ENCODE peak calls at places on chromosomes 7 and 10, in ten cellular contexts. One of them, this sample, is unnamed.

GRCh38 chr7:135901585-135902540 is 75.3 kb downstream of the MTPN start:
- DNase-seq in A549: no peak
- DNase-seq in spleen: no peak
- DNase-seq in IMR-90: no peak
- DNase-seq in HCT116: no peak
- DNase-seq in heart left ventricle: no peak
- DNase-seq in tibial nerve: no peak
- DNase-seq in gastrocnemius medialis: no peak
- DNase-seq in prostate gland: no peak
- DNase-seq in GM12891: no peak
- DNase-seq in this sample: no peak

GRCh38 chr7:47448971-47449370 is 132.9 kb downstream of the TNS3 start:
- DNase-seq in A549: no peak
- DNase-seq in spleen: no peak
- DNase-seq in IMR-90: no peak
- DNase-seq in HCT116: no peak
- DNase-seq in heart left ventricle: no peak
- DNase-seq in tibial nerve: no peak
- DNase-seq in gastrocnemius medialis: no peak
- DNase-seq in prostate gland: no peak
- DNase-seq in GM12891: no peak
- DNase-seq in this sample: no peak

GRCh38 chr7:17266559-17266958 is 31.9 kb upstream of the AHR start:
- DNase-seq in A549: no peak
- DNase-seq in spleen: no peak
- DNase-seq in IMR-90: no peak
- DNase-seq in HCT116: no peak
- DNase-seq in heart left ventricle: no peak
- DNase-seq in tibial nerve: no peak
- DNase-seq in gastrocnemius medialis: no peak
- DNase-seq in prostate gland: no peak
- DNase-seq in GM12891: no peak
- DNase-seq in this sample: no peak

GRCh38 chr10:124156524-124157225 is 63.3 kb upstream of the CHST15 start:
- DNase-seq in A549: no peak
- DNase-seq in spleen: peak; percentile 80
- DNase-seq in IMR-90: no peak
- DNase-seq in HCT116: no peak
- DNase-seq in heart left ventricle: no peak
- DNase-seq in tibial nerve: no peak
- DNase-seq in gastrocnemius medialis: peak; percentile 15
- DNase-seq in prostate gland: no peak
- DNase-seq in GM12891: no peak
- DNase-seq in this sample: no peak

GRCh38 chr7:43764807-43765491 is 6.5 kb downstream of the BLVRA start:
- DNase-seq in A549: peak; percentile 80
- DNase-seq in spleen: no peak
- DNase-seq in IMR-90: peak; percentile 43
- DNase-seq in HCT116: no peak
- DNase-seq in heart left ventricle: no peak
- DNase-seq in tibial nerve: no peak
- DNase-seq in gastrocnemius medialis: no peak
- DNase-seq in prostate gland: peak; percentile 24
- DNase-seq in GM12891: no peak
- DNase-seq in this sample: no peak

GRCh38 chr7:99380823-99381663 is 6.5 kb downstream of the ARPC1B start:
- DNase-seq in A549: no peak
- DNase-seq in spleen: peak; percentile 94
- DNase-seq in IMR-90: no peak
- DNase-seq in HCT116: no peak
- DNase-seq in heart left ventricle: peak; percentile 71
- DNase-seq in tibial nerve: no peak
- DNase-seq in gastrocnemius medialis: no peak
- DNase-seq in prostate gland: no peak
- DNase-seq in GM12891: peak; percentile 76
- DNase-seq in this sample: peak; percentile 86

GRCh38 chr7:112150823-112151641 is 55.2 kb downstream of the DOCK4 start:
- DNase-seq in A549: no peak
- DNase-seq in spleen: no peak
- DNase-seq in IMR-90: peak; percentile 18
- DNase-seq in HCT116: no peak
- DNase-seq in heart left ventricle: no peak
- DNase-seq in tibial nerve: no peak
- DNase-seq in gastrocnemius medialis: no peak
- DNase-seq in prostate gland: no peak
- DNase-seq in GM12891: no peak
- DNase-seq in this sample: no peak

GRCh38 chr10:112767156-112767555 is 182.9 kb upstream of the TCF7L2 start:
- DNase-seq in A549: no peak
- DNase-seq in spleen: no peak
- DNase-seq in IMR-90: peak; percentile 44
- DNase-seq in HCT116: no peak
- DNase-seq in heart left ventricle: no peak
- DNase-seq in tibial nerve: no peak
- DNase-seq in gastrocnemius medialis: no peak
- DNase-seq in prostate gland: no peak
- DNase-seq in GM12891: no peak
- DNase-seq in this sample: no peak

GRCh38 chr7:26195182-26195581 is 5.4 kb downstream of the HNRNPA2B1 start:
- DNase-seq in A549: no peak
- DNase-seq in spleen: no peak
- DNase-seq in IMR-90: no peak
- DNase-seq in HCT116: no peak
- DNase-seq in heart left ventricle: no peak
- DNase-seq in tibial nerve: no peak
- DNase-seq in gastrocnemius medialis: no peak
- DNase-seq in prostate gland: no peak
- DNase-seq in GM12891: no peak
- DNase-seq in this sample: no peak

GRCh38 chr7:26191233-26191973 is 9.1 kb downstream of the HNRNPA2B1 start:
- DNase-seq in A549: no peak
- DNase-seq in spleen: no peak
- DNase-seq in IMR-90: no peak
- DNase-seq in HCT116: no peak
- DNase-seq in heart left ventricle: no peak
- DNase-seq in tibial nerve: no peak
- DNase-seq in gastrocnemius medialis: no peak
- DNase-seq in prostate gland: no peak
- DNase-seq in GM12891: no peak
- DNase-seq in this sample: no peak

GRCh38 chr7:26191974-26192479 is 8.5 kb downstream of the HNRNPA2B1 start:
- DNase-seq in A549: no peak
- DNase-seq in spleen: no peak
- DNase-seq in IMR-90: no peak
- DNase-seq in HCT116: no peak
- DNase-seq in heart left ventricle: no peak
- DNase-seq in tibial nerve: no peak
- DNase-seq in gastrocnemius medialis: no peak
- DNase-seq in prostate gland: no peak
- DNase-seq in GM12891: no peak
- DNase-seq in this sample: no peak

GRCh38 chr7:26192485-26193087 is 8.0 kb downstream of the HNRNPA2B1 start:
- DNase-seq in A549: no peak
- DNase-seq in spleen: no peak
- DNase-seq in IMR-90: no peak
- DNase-seq in HCT116: no peak
- DNase-seq in heart left ventricle: no peak
- DNase-seq in tibial nerve: no peak
- DNase-seq in gastrocnemius medialis: no peak
- DNase-seq in prostate gland: no peak
- DNase-seq in GM12891: no peak
- DNase-seq in this sample: no peak

DNA sequence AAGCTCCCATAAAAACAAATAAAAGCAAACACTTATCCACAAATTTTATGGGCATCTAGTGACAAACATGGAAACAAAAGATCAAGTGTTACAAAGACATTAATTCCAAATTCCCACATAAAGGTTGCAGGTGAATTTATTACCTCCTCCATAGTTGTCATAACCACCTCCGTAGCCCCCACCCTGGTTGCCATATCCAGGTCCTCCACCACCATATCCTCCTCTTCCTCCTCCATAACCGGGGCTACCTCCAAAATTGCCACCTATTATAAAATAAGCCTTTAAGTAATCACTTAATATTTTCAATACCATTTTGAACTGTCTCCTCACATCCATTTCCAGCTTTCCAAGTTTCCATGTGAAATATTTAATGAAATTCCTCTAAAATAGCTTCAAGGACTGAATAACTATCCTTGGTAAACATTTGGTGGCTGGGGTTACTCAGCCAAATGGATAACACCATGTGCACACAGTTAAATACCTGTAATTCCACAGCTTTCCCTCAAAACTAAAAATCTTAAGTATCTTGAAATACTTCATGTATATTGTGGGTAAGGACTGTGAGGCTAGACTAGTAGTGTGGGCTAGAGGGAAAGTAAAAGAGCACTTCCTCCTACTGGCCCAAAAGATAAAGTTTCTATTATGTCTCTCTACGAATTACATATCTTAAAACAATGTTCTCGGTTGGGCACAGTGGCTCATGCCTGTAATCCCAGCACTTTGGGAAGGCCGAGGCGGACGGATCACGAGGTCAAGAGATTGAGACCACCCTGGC is 6.9 kb downstream of the HNRNPA2B1 start:
- DNase-seq in A549: no peak
- DNase-seq in spleen: no peak
- DNase-seq in IMR-90: no peak
- DNase-seq in HCT116: no peak
- DNase-seq in heart left ventricle: no peak
- DNase-seq in tibial nerve: no peak
- DNase-seq in gastrocnemius medialis: no peak
- DNase-seq in prostate gland: no peak
- DNase-seq in GM12891: no peak
- DNase-seq in this sample: no peak
- TF ChIP-seq POLR2A in A549: no peak
- TF ChIP-seq POLR2A in spleen: no peak
- TF ChIP-seq POLR2A in IMR-90: no peak
- TF ChIP-seq POLR2A in HCT116: no peak
- TF ChIP-seq POLR2A in heart left ventricle: no peak
- TF ChIP-seq POLR2A in tibial nerve: no peak
- TF ChIP-seq POLR2A in gastrocnemius medialis: no peak
- TF ChIP-seq POLR2A in prostate gland: no peak
- TF ChIP-seq POLR2A in GM12891: no peak
- TF ChIP-seq POLR2A in this sample: no peak

DNA sequence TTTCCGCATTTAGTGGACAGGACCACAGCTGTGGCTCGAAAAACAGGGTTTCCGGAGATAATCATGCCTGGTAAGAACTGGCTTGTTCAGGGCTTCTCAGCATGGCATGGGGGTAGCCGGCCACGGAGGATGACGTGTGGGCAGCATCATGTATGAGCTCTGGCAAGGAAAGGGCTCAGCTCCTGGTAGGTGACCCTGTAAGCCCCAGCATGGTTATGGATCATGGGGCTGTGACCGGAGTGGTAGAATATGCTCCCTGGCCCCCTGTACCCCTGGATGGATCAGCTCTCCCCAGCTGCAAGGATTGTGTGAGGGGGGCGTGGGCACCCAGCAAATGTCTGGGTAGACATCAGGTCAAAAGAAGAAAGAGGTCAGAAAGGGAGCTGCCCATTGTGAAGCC is 113.5 kb downstream of the DOCK1 start:
- DNase-seq in A549: no peak
- DNase-seq in spleen: no peak
- DNase-seq in IMR-90: no peak
- DNase-seq in HCT116: no peak
- DNase-seq in heart left ventricle: no peak
- DNase-seq in tibial nerve: no peak
- DNase-seq in gastrocnemius medialis: no peak
- DNase-seq in prostate gland: no peak
- DNase-seq in GM12891: no peak
- DNase-seq in this sample: no peak
- TF ChIP-seq POLR2A in A549: no peak
- TF ChIP-seq POLR2A in spleen: no peak
- TF ChIP-seq POLR2A in IMR-90: no peak
- TF ChIP-seq POLR2A in HCT116: no peak
- TF ChIP-seq POLR2A in heart left ventricle: no peak
- TF ChIP-seq POLR2A in tibial nerve: no peak
- TF ChIP-seq POLR2A in gastrocnemius medialis: no peak
- TF ChIP-seq POLR2A in prostate gland: no peak
- TF ChIP-seq POLR2A in GM12891: no peak
- TF ChIP-seq POLR2A in this sample: no peak

DNA sequence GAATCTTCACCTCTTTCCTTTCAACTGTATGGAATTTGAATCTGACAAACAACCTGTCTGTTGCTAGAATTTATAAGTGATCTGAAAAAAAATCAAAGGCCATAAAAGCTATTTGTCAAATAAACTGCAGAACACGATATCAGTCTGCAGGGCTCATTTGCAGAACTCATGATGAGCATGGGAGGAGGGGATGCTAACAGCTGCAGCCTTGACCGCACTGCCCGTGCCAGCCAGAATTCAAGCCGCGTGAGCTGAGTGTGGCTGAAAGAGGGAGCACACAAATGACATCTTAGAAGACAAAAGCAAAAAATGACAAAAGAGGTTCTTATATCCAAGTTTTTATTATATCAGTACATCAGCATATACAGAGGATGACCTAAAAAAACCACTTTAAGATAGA is 15.7 kb downstream of the LRRTM3 start:
- DNase-seq in A549: no peak
- DNase-seq in spleen: no peak
- DNase-seq in IMR-90: no peak
- DNase-seq in HCT116: no peak
- DNase-seq in heart left ventricle: no peak
- DNase-seq in tibial nerve: no peak
- DNase-seq in gastrocnemius medialis: no peak
- DNase-seq in prostate gland: no peak
- DNase-seq in GM12891: no peak
- DNase-seq in this sample: peak; percentile 87
- TF ChIP-seq POLR2A in A549: no peak
- TF ChIP-seq POLR2A in spleen: no peak
- TF ChIP-seq POLR2A in IMR-90: no peak
- TF ChIP-seq POLR2A in HCT116: no peak
- TF ChIP-seq POLR2A in heart left ventricle: no peak
- TF ChIP-seq POLR2A in tibial nerve: no peak
- TF ChIP-seq POLR2A in gastrocnemius medialis: no peak
- TF ChIP-seq POLR2A in prostate gland: no peak
- TF ChIP-seq POLR2A in GM12891: no peak
- TF ChIP-seq POLR2A in this sample: no peak

DNA sequence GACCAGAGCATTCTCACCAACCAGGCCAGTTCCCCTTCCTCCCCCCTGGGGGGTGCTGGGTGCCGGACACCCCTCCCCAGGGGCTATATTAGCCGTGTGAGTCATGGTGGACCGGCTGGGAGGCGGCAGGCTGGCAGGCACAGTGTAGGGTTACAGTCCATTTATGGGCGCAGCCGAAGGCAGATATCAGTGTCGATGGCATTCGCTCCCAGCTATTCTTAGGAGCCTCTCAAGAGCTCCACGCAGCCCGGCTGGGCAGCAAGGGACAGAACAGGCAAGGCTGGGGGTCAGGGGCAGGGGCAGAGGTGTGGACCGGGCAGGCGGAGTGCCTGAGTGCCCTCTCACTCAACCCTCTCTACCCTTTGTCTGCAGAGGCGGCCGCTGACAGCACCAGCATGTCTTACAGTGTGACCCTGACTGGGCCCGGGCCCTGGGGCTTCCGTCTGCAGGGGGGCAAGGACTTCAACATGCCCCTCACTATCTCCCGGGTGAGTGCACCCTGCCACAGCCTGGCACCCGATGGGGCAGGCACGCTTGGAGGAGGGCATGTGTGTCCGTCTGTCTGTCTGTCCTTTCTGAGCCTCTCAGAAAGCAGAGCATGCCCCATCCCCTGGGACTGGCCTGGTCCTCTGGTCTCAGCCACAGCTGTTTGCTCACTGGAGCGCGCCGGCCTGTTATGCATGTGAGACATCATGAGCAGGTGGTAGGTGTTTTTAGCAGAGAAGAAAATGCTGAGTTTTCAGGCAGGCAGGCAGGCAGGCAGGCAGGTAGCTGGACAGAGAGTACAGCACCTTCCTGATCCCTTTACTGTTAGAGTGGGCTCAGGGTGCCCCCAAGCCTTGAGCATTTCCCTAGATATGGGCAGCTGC is at the start of gene LDB3:
- DNase-seq in A549: no peak
- DNase-seq in spleen: no peak
- DNase-seq in IMR-90: peak; percentile 73
- DNase-seq in HCT116: no peak
- DNase-seq in heart left ventricle: peak; percentile 84
- DNase-seq in tibial nerve: no peak
- DNase-seq in gastrocnemius medialis: peak; percentile 97
- DNase-seq in prostate gland: no peak
- DNase-seq in GM12891: peak; percentile 58
- DNase-seq in this sample: no peak
- TF ChIP-seq POLR2A in A549: no peak
- TF ChIP-seq POLR2A in spleen: no peak
- TF ChIP-seq POLR2A in IMR-90: peak; percentile 30
- TF ChIP-seq POLR2A in HCT116: no peak
- TF ChIP-seq POLR2A in heart left ventricle: peak; percentile 96
- TF ChIP-seq POLR2A in tibial nerve: no peak
- TF ChIP-seq POLR2A in gastrocnemius medialis: peak; percentile 98
- TF ChIP-seq POLR2A in prostate gland: peak; percentile 18
- TF ChIP-seq POLR2A in GM12891: no peak
- TF ChIP-seq POLR2A in this sample: no peak

This sample was measured in adrenal gland.